ENCODE peak calls at places on chromosomes 5 and 9, in four cellular contexts. K is fibroblast of mammary gland, Z is A549, V is fibroblast of the aortic adventitia. E is an unnamed sample.
A peak's percentile ranks its signal among the peaks of the same experiment; 100 is the strongest.

GRCh38 chr9:96305171-96305570 is 3.2 kb upstream of the HSD17B3 start:
- DNase-seq in K (no peak), Z (no peak), V (no peak), E (no peak)

GRCh38 chr9:4012446-4012845 is 287.4 kb downstream of the GLIS3 start:
- DNase-seq in K (no peak), Z (no peak), V (peak; percentile 14), E (no peak)

GRCh38 chr5:50553560-50553984 is 112.5 kb upstream of the EMB start:
- DNase-seq in K (no peak), Z (peak; percentile 0), V (peak; percentile 25), E (no peak)

GRCh38 chr9:2816476-2817141 is 27.3 kb downstream of the PUM3 start:
- DNase-seq in K (peak; percentile 74), Z (no peak), V (peak; percentile 99), E (no peak)

GRCh38 chr9:97924386-97924785 is 2.1 kb upstream of the TRMO start:
- DNase-seq in K (no peak), Z (no peak), V (no peak), E (no peak)

GRCh38 chr5:150511641-150512367 is 3.9 kb downstream of the NDST1 start:
- DNase-seq in K (peak; percentile 91), Z (peak; percentile 75), V (peak; percentile 79), E (peak; percentile 43)

GRCh38 chr9:123135458-123135857 is 102.0 kb downstream of the GPR21 start:
- DNase-seq in K (no peak), Z (no peak), V (no peak), E (no peak)

GRCh38 chr5:111922344-111922743 is 165.3 kb upstream of the NREP start:
- DNase-seq in K (no peak), Z (no peak), V (no peak), E (no peak)

GRCh38 chr9:98563997-98564396 is 144.7 kb downstream of the GABBR2 start:
- DNase-seq in K (no peak), Z (no peak), V (no peak), E (no peak)

GRCh38 chr9:85527331-85528015 is 214.3 kb downstream of the AGTPBP1 start:
- DNase-seq in K (no peak), Z (no peak), V (no peak), E (no peak)

GRCh38 chr5:71651554-71651953 is 64.4 kb downstream of the MCCC2 start:
- DNase-seq in K (no peak), Z (no peak), V (no peak), E (no peak)

GRCh38 chr5:81070561-81070960 is 110.4 kb downstream of the RASGRF2 start:
- DNase-seq in K (no peak), Z (no peak), V (no peak), E (no peak)
- TF ChIP-seq CTCF in K (no peak), Z (no peak), V (no peak), E (no peak)

GRCh38 chr9:16252631-16253030 is 617.8 kb downstream of the BNC2 start:
- DNase-seq in K (no peak), Z (no peak), V (peak; percentile 40), E (no peak)
- TF ChIP-seq CTCF in K (no peak), Z (no peak), V (no peak), E (no peak)

GRCh38 chr9:6739218-6739617 is 18.6 kb upstream of the KDM4C start:
- DNase-seq in K (peak; percentile 31), Z (peak; percentile 26), V (peak; percentile 27), E (no peak)
- TF ChIP-seq CTCF in K (peak; percentile 40), Z (peak; percentile 53), V (peak; percentile 38), E (no peak)

GRCh38 chr9:105901514-105902109 is 207.3 kb downstream of the TMEM38B start:
- DNase-seq in K (peak; percentile 25), Z (peak; percentile 52), V (no peak), E (peak; percentile 60)
- TF ChIP-seq CTCF in K (peak; percentile 40), Z (peak; percentile 51), V (no peak), E (peak; percentile 92)

E was measured in nephron progenitor cell.